ENCODE peak calls at places on chromosomes 13 and 19, in five cellular contexts. P is lower lobe of right lung, Z is IMR-90, E is A549, O is HCT116. H is an unnamed sample. For H3K4me1, the result is how much of the 10 kb centered on the place peaks cover.

GRCh38 chr19:35458192-35458591 is 10.1 kb downstream of the FFAR2 start:
- DNase-seq in P (no peak), Z (no peak), E (no peak), O (no peak), H (no peak)

GRCh38 chr13:20160346-20161274 is at the start of gene GJA3:
- DNase-seq in P (no peak), Z (peak), E (peak), O (no peak), H (peak)

GRCh38 chr13:49082653-49083536 is 107.2 kb downstream of the FNDC3A start:
- DNase-seq in P (no peak), Z (peak), E (no peak), O (no peak), H (no peak)

GRCh38 chr19:8079988-8080387 is 27.4 kb downstream of the CCL25 start:
- DNase-seq in P (no peak), Z (no peak), E (no peak), O (no peak), H (no peak)

GRCh38 chr13:51435002-51435578 is 17.7 kb downstream of the INTS6 start:
- DNase-seq in P (no peak), Z (peak), E (peak), O (no peak), H (no peak)

GRCh38 chr13:57631607-57632275 is at the start of gene PCDH17:
- DNase-seq in P (no peak), Z (no peak), E (no peak), O (no peak), H (no peak)

GRCh38 chr13:94537740-94538630 is 58.0 kb downstream of the TGDS start:
- DNase-seq in P (no peak), Z (no peak), E (no peak), O (no peak), H (no peak)

GRCh38 chr19:33621811-33622504 is at the start of gene CHST8:
- DNase-seq in P (no peak), Z (no peak), E (no peak), O (no peak), H (peak)

GRCh38 chr19:42010245-42011126 is 16.5 kb upstream of the ATP1A3 start:
- DNase-seq in P (no peak), Z (peak), E (no peak), O (peak), H (no peak)

DNA sequence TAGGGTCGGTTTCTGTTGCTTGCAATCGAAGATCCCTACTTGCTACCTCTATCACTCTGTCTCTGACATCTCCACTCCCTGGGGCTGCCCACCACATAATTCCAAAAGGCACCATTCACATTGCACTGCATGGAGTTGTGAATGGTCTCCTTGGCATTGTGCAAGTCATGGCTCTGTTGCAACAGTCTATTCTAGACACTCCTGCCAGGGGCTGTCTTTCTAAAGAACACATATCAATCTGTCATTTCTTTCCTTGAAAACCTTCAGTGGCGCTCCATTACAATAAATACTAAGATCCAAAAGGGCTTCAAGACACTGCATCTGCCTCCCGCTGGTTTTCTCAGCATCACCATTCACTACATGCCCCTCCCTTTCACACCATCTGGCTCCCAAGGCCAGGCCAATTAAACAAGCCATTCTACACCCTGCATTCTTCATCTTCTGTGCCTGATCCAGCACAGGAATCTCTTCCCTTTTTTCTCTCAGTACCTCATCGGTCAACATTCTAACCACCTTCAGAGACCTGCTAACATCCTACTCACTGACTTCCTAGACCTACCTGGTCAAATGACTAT is 32.2 kb upstream of the TM9SF2 start:
- DNase-seq in P (no peak), Z (no peak), E (no peak), O (no peak), H (no peak)
- H3K4me3 ChIP-seq in P (no peak), Z (no peak), E (no peak), O (no peak), H (no peak)

GRCh38 chr19:15307169-15307568 is 25.2 kb downstream of the BRD4 start:
- DNase-seq in P (no peak), Z (no peak), E (no peak), O (no peak), H (no peak)
- H3K4me1 ChIP-seq in P (half or more), Z (under half), E (under half), O (under half), H (under half)

DNA sequence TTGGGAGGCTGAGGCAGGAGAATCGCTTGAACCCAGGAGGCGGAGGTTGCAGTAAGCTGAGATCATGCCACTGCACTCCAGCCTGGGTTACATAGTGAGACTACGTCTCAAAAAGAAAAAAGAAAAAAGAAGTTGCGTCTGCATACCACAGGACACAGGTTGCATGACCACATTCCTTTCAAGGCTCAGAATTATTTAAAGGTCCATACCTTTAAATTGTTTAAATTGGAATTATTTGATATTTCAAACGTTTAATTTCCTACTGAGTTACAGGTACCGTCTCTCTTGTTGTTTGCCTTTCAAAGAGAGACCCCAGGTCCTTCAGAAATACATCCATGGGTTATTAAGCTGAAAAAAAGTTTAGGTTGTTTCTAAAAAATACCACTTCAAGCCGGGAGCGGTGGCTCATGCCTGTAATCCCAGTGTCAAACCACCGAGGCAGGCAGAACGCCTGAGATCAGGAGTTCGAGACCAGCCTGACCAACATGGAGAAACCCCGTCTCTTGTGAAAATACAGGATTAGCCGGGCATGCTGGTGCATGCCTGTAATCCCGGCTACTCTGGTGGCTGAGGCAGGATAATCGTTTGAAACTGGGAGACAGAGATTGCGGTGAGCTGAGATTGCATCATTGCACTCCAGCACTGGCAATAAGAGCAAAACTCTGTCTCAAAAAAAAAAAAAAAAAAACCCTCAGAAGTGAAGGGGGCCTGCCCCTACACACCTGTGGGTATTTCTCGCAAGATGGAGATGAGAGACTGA is 18.6 kb downstream of the ZNF816 start:
- DNase-seq in P (no peak), Z (no peak), E (no peak), O (no peak), H (no peak)
- H3K27ac ChIP-seq in P (peak), Z (no peak), E (no peak), O (no peak), H (no peak)

GRCh38 chr19:18663940-18664530 is 19.4 kb upstream of the CRTC1 start:
- DNase-seq in P (no peak), Z (no peak), E (no peak), O (no peak), H (no peak)
- H3K4me3 ChIP-seq in P (no peak), Z (no peak), E (no peak), O (no peak), H (no peak)

GRCh38 chr19:37980419-37980975 is 73.5 kb downstream of the SIPA1L3 start:
- DNase-seq in P (no peak), Z (no peak), E (no peak), O (no peak), H (no peak)
- H3K4me1 ChIP-seq in P (under half), Z (under half), E (under half), O (half or more), H (under half)

GRCh38 chr19:40607311-40607871 is 6.2 kb downstream of the LTBP4 start:
- DNase-seq in P (no peak), Z (no peak), E (no peak), O (no peak), H (no peak)
- H3K27ac ChIP-seq in P (no peak), Z (no peak), E (no peak), O (peak), H (no peak)

DNA sequence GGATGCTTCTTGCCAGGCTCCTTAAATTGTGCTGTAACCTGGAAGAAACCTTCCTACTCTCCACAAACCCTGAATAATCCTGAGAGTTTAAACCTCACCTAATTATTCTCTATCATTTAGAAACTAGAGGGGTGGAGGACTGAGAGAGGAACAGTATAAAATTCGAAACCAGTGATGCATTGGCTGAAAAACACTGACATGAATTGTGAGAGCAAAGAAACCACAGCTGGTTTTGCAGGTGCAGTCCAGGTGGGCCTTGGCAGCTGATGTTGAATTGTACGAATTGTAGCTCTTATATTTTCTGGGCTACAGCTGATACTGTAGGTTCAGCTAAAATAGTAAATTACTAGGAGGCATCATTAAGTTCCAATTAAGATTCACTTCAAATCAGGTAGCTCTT is 227.0 kb upstream of the SLITRK5 start:
- DNase-seq in P (no peak), Z (no peak), E (no peak), O (no peak), H (no peak)
- H3K4me3 ChIP-seq in P (no peak), Z (no peak), E (no peak), O (no peak), H (no peak)

DNA sequence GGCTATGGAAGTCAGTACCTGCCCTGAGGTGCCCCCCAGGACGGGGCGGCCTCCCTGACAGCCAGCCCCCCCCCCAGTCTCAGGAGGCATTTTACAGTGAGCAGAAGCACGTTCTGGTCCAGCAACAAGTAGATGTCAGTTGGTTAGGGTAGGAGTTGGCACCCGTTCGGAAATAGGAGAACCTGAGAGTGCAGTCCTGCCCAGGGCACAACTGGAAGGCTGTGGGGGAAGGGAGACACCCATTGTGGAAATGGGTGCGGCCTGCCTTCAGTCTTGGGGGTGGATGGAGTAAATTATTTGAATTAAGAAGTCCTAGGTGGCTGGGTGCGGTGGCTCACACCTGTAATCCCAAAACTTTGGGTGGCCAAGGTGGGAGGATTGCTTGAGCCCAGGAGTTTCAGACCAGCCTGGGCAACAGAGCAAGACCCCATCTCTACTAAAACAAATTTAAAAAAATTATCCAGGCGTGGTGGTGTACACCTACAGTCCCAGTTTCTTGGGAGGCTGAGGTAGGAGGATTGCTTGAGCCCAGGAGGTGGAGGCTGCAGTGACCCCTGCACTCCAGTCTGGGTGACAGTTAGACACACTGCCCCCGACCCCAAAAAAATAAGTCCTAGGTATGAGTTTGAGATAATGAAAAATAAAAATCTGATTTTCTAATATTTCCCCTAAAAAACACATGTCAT is 1.2 kb downstream of the CIRBP start:
- DNase-seq in P (no peak), Z (no peak), E (no peak), O (no peak), H (no peak)
- H3K4me1 ChIP-seq in P (half or more), Z (under half), E (half or more), O (half or more), H (half or more)

GRCh38 chr19:49594157-49595005 is 3.4 kb downstream of the PRR12 start:
- DNase-seq in P (no peak), Z (no peak), E (no peak), O (no peak), H (no peak)
- H3K27ac ChIP-seq in P (peak), Z (no peak), E (no peak), O (peak), H (no peak)

H was measured in right lobe of liver.